ENCODE peak calls at places on chromosomes 2 and 18, in ten cellular contexts. C, U, P, L, Z, B, H, W, S and F are unnamed samples.

GRCh38 chr2:159177957-159178356 is 108.5 kb downstream of the WDSUB1 start:
- DNase-seq in L (no peak), S (no peak), P (no peak), W (no peak), H (no peak), Z (peak; percentile 23), B (no peak), U (no peak), C (no peak), F (no peak)

GRCh38 chr2:95393901-95394300 is 8.6 kb upstream of the FAHD2A start:
- DNase-seq in C (no peak), Z (no peak), S (no peak), P (no peak), U (no peak), B (peak; percentile 52), H (no peak), L (no peak), W (no peak), F (no peak)

GRCh38 chr2:217417536-217417935 is 557.7 kb upstream of the TNP1 start:
- DNase-seq in Z (no peak), P (no peak), W (no peak), S (no peak), U (no peak), L (no peak), H (no peak), B (no peak), C (no peak), F (no peak)

GRCh38 chr2:84919885-84920580 is 14.6 kb downstream of the TMSB10 start:
- DNase-seq in W (peak; percentile 31), S (peak; percentile 95), L (no peak), H (no peak), P (no peak), C (peak; percentile 58), B (no peak), Z (no peak), U (peak; percentile 94), F (no peak)

GRCh38 chr2:169923977-169924376 is 96.7 kb downstream of the UBR3 start:
- DNase-seq in W (no peak), U (no peak), P (no peak), L (no peak), H (no peak), C (no peak), Z (no peak), S (no peak), B (no peak), F (no peak)

GRCh38 chr2:17800693-17801458 is 15.4 kb upstream of the MSGN1 start:
- DNase-seq in U (no peak), P (no peak), Z (no peak), C (no peak), H (no peak), L (no peak), W (peak; percentile 65), S (no peak), B (no peak), F (no peak)

GRCh38 chr2:149601141-149601796 is 13.7 kb upstream of the MMADHC start:
- DNase-seq in L (no peak), W (no peak), P (no peak), B (no peak), U (no peak), C (no peak), S (peak; percentile 56), H (no peak), Z (no peak), F (no peak)

GRCh38 chr2:26998323-26998722 is 27.9 kb downstream of the MAPRE3 start:
- DNase-seq in L (no peak), B (no peak), H (no peak), Z (no peak), S (no peak), P (no peak), U (no peak), W (no peak), C (no peak), F (no peak)

GRCh38 chr18:74479486-74480148 is 16.5 kb upstream of the CNDP2 start:
- DNase-seq in L (no peak), W (no peak), P (no peak), C (no peak), Z (no peak), S (no peak), B (no peak), U (no peak), H (no peak), F (no peak)

GRCh38 chr2:221973502-221973901 is 325.3 kb downstream of the PAX3 start:
- DNase-seq in B (no peak), S (no peak), Z (no peak), L (no peak), H (no peak), W (no peak), C (no peak), P (no peak), U (no peak), F (no peak)

GRCh38 chr2:221969830-221970144 is 329.0 kb downstream of the PAX3 start:
- DNase-seq in W (no peak), H (no peak), P (no peak), Z (no peak), L (no peak), U (no peak), B (no peak), S (no peak), C (no peak), F (no peak)

GRCh38 chr2:221972813-221973478 is 325.9 kb downstream of the PAX3 start:
- DNase-seq in C (no peak), Z (no peak), U (no peak), H (no peak), W (no peak), P (no peak), L (no peak), B (no peak), S (no peak), F (no peak)

GRCh38 chr2:221965806-221966205 is 333.0 kb downstream of the PAX3 start:
- DNase-seq in L (no peak), W (no peak), P (no peak), S (no peak), H (no peak), Z (no peak), U (no peak), B (no peak), C (no peak), F (no peak)

DNA sequence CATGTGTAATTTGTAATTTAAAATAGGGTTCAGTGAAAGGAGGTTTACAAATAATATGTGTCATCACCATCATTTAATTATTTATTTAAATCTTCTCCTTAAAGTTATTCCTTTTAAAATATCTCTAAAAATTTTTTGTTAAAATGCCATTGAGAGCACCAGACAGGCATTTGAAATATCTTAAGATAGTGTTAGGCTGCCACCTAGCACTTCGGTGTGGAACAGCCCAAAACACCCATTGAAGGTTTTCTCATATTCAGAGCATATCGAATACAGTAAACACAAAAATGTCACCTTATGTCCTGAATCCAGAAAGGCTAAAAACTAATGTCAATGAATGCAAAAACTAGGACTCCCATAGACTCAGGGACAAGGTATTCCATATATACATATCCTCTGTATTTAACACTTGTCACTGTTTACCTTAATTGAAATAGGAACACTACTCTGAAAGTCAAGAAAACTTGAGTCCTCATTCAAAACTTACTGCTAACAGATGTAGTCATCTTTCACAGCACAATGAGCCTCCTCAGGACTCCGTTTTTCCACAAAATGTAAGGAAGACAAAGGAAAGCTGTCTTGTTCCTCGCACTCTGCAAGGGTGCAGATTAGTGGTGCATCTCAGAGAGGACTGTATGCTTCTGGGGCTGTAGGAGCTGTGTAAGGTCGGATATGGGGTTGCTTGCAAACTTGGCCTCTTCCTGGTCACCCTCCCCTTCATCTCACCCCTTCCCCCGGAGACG is 329.5 kb downstream of the PAX3 start:
- DNase-seq in L (no peak), Z (peak; percentile 20), B (no peak), W (peak; percentile 26), U (peak; percentile 13), P (no peak), S (peak; percentile 50), C (no peak), H (no peak), F (peak; percentile 23)
- TF ChIP-seq CTCF in L (peak; percentile 52), Z (peak; percentile 61), B (peak; percentile 11), W (no peak), U (peak; percentile 62), P (no peak), S (peak; percentile 63), C (peak; percentile 48), H (peak; percentile 61), F (peak; percentile 87)

DNA sequence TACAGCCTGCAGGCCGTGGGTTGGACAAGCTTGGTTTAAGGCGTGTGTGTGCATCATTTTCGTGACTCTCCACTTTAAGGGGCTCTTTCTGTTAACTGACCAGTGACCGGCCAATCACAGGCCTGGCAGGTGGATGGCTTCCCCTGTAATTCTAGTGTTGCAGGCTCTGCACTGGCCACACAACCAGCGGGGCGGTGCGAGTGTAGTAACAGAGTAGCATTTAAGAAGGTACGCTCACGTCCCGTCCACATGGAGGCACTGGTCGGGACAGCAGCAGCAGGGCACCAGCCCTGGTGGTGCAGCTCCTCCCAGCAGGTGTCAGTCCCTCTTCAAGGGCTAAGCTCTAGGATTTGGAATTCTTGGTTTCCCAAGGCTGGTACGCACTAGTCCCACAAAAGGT is 8.0 kb upstream of the ANO7 start:
- DNase-seq in C (no peak), H (no peak), U (peak; percentile 19), W (no peak), S (no peak), B (peak; percentile 71), P (no peak), L (no peak), Z (no peak), F (no peak)
- TF ChIP-seq CTCF in C (no peak), H (no peak), U (peak; percentile 21), W (no peak), S (no peak), B (no peak), P (no peak), L (no peak), Z (peak; percentile 31), F (no peak)

DNA sequence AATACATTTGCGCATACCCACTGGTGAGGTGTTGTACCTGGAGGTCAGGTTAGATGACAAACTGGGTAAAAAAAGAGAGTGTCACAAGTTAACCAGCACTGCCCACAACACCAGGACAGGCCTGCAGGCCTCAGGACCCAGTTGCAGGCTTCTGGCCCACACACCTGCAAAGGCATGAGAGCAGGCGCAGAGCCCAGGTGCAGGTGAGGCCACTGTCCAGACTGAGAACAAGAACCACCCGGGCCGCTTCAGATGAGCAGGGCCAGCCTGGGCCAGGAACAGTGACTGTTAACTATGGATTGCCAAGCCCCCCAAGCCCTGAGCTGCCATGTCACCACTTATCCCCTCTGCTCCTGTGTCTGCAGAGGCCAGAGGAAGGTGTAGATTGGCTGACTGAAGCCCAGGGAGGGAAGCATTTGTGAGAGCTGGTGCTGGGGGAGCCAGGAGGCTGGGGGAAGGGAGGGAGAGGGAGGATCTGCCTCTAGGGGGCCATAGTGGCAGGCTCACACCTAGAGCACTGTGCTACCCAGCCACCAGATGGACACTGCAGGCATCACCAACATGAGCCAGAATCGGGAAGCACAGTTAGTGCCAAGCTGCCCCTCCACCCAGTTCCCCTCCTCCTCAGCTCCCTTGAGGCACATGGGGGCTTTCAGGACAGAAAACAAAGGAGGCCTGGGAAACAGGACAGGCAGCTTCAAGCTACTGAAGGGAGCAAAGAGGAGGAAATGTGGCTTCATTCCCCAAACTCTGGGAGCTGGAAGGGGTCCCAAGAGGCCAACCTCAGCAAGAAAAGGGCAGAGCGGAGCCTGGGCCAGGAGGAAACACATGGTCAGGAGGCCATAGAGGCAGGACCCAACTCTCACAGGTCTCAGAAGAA is 35.4 kb downstream of the SFXN5 start:
- DNase-seq in H (no peak), S (no peak), U (peak; percentile 16), C (no peak), B (no peak), P (no peak), L (no peak), Z (peak; percentile 51), W (no peak), F (no peak)
- TF ChIP-seq CTCF in H (no peak), S (no peak), U (peak; percentile 46), C (no peak), B (no peak), P (no peak), L (no peak), Z (peak; percentile 87), W (no peak), F (no peak)

GRCh38 chr18:32956591-32957310 is 183.9 kb upstream of the KLHL14 start:
- DNase-seq in L (no peak), B (no peak), S (peak; percentile 62), U (no peak), Z (no peak), H (no peak), C (no peak), W (no peak), P (no peak), F (no peak)
- TF ChIP-seq CTCF in L (no peak), B (no peak), S (peak; percentile 63), U (no peak), Z (peak; percentile 32), H (no peak), C (no peak), W (no peak), P (no peak), F (no peak)